ENCODE peak calls at places on chromosomes 4 and X, in five cellular contexts. P is KG1; I is OCI-M1; Z is activated CD4-positive, alpha-beta T cell treated with anti-CD3 and anti-CD28 coated beads for 48 hours; N is D341Med. F is an unnamed sample.

GRCh38 chr4:110959041-110959643 is 336.3 kb upstream of the PITX2 start:
- DNase-seq in I (peak; percentile 56), Z (no peak), P (no peak), N (no peak), F (peak; percentile 23)

GRCh38 chr4:81592698-81593097 is 121.0 kb upstream of the RASGEF1B start:
- DNase-seq in Z (no peak), I (no peak), N (no peak), P (no peak), F (no peak)

GRCh38 chr4:11954093-11954492 is 525.4 kb upstream of the HS3ST1 start:
- DNase-seq in Z (no peak), I (peak; percentile 34), P (peak; percentile 6), N (peak; percentile 57), F (no peak)

GRCh38 chr4:139603576-139604387 is 47.8 kb upstream of the SETD7 start:
- DNase-seq in N (peak; percentile 49), I (peak; percentile 96), Z (peak; percentile 26), P (peak; percentile 62), F (peak; percentile 58)

GRCh38 chrX:43861750-43862149 is 20.5 kb downstream of the MAOB start:
- DNase-seq in P (no peak), N (no peak), I (no peak), Z (no peak), F (no peak)

GRCh38 chr4:119268466-119268865 is 53.5 kb downstream of the FABP2 start:
- DNase-seq in Z (no peak), N (no peak), P (no peak), I (no peak), F (no peak)

GRCh38 chr4:149980941-149981340 is 97.3 kb upstream of the DCLK2 start:
- DNase-seq in I (peak; percentile 78), P (no peak), Z (peak; percentile 58), N (peak; percentile 63), F (peak; percentile 39)

GRCh38 chrX:30786374-30786773 is 102.7 kb downstream of the TAB3 start:
- DNase-seq in P (no peak), Z (no peak), N (no peak), I (no peak), F (no peak)

GRCh38 chrX:122943918-122944317 is 240.2 kb upstream of the GRIA3 start:
- DNase-seq in I (peak; percentile 2), Z (no peak), P (no peak), N (no peak), F (no peak)

GRCh38 chr4:2819244-2820215 is 24.1 kb upstream of the ADD1 start:
- DNase-seq in P (no peak), Z (no peak), N (no peak), I (no peak), F (no peak)

GRCh38 chrX:3748052-3748559 is 34.7 kb upstream of the PRKX start:
- DNase-seq in I (peak; percentile 17), P (no peak), Z (no peak), N (no peak), F (no peak)

GRCh38 chrX:135009057-135009605 is 13.2 kb downstream of the RTL8B start:
- DNase-seq in Z (no peak), N (no peak), P (no peak), I (no peak), F (no peak)

GRCh38 chr4:147737623-147738022 is 5.7 kb downstream of the ARHGAP10 start:
- DNase-seq in Z (no peak), I (no peak), N (no peak), P (no peak), F (no peak)

GRCh38 chr4:30863031-30863430 is 142.9 kb downstream of the PCDH7 start:
- DNase-seq in Z (no peak), I (no peak), P (no peak), N (no peak), F (no peak)

GRCh38 chrX:115968436-115969252 is 201.9 kb upstream of the AGTR2 start:
- DNase-seq in I (peak; percentile 84), N (no peak), Z (no peak), P (peak; percentile 64), F (no peak)

GRCh38 chrX:71214604-71215334 is 8.3 kb upstream of the GJB1 start:
- DNase-seq in Z (no peak), I (no peak), N (no peak), P (no peak), F (no peak)

GRCh38 chr4:110049951-110050925 is 137.6 kb downstream of the EGF start:
- DNase-seq in P (no peak), I (peak; percentile 46), Z (peak; percentile 61), N (peak; percentile 61), F (peak; percentile 52)

GRCh38 chr4:47474799-47475198 is 10.3 kb upstream of the ATP10D start:
- DNase-seq in Z (no peak), N (no peak), P (no peak), I (no peak), F (no peak)

F was measured in HFFc6.